ENCODE peak calls at places on chromosomes 1 and 21, in nine cellular contexts. X is ELR; I is hypothalamus; Q is HS-5; H is retina; E is GM19239; J is stimulated activated naive CD8-positive, alpha-beta T cell treated with anti-CD3 and anti-CD28 coated beads, Interleukin-15, Interleukin-2, amounts not matched to agents 100 U/mL and 50 U/mL, for 24 hours; L is CD4-positive, alpha-beta memory T cell; Z is mammary epithelial cell. T is an unnamed sample.

GRCh38 chr21:33815153-33815707 is 100.4 kb downstream of the ATP5PO start:
- DNase-seq in Q (no peak), J (no peak), E (no peak), X (no peak), L (no peak), H (no peak), Z (no peak), I (no peak), T (no peak)

GRCh38 chr1:60569189-60569588 is 495.6 kb upstream of the C1orf87 start:
- DNase-seq in J (no peak), Z (peak), I (no peak), X (no peak), L (no peak), Q (no peak), H (no peak), E (no peak), T (no peak)

GRCh38 chr1:47211796-47212269 is 20.2 kb downstream of the TAL1 start:
- DNase-seq in L (no peak), E (no peak), J (no peak), I (no peak), Q (no peak), H (no peak), Z (no peak), X (no peak), T (peak)

GRCh38 chr1:221069956-221070355 is 190.7 kb downstream of the HLX start:
- DNase-seq in E (no peak), I (no peak), X (no peak), J (no peak), L (no peak), Q (no peak), Z (no peak), H (no peak), T (no peak)

GRCh38 chr1:2441746-2442145 is 29.4 kb upstream of the PEX10 start:
- DNase-seq in I (peak), H (peak), Q (no peak), L (no peak), X (peak), J (no peak), E (no peak), Z (no peak), T (no peak)

GRCh38 chr1:184789899-184790298 is 35.2 kb upstream of the EDEM3 start:
- DNase-seq in L (no peak), J (no peak), X (no peak), I (no peak), E (no peak), Z (no peak), Q (no peak), H (no peak), T (no peak)

GRCh38 chr1:166484871-166485270 is 318.1 kb upstream of the FAM78B start:
- DNase-seq in H (no peak), Z (no peak), I (no peak), J (no peak), X (no peak), Q (no peak), E (no peak), L (no peak), T (no peak)

GRCh38 chr21:45536301-45537081 is 5.7 kb downstream of the SLC19A1 start:
- DNase-seq in Q (no peak), L (no peak), I (no peak), J (no peak), H (no peak), Z (no peak), E (no peak), X (no peak), T (peak)

GRCh38 chr1:35657851-35658250 is 16.5 kb upstream of the PSMB2 start:
- DNase-seq in X (no peak), Q (no peak), I (no peak), J (no peak), E (no peak), L (no peak), H (no peak), Z (no peak), T (no peak)

GRCh38 chr21:43720539-43721224 is 1.8 kb downstream of the PDXK start:
- DNase-seq in X (no peak), J (no peak), E (no peak), I (no peak), Q (no peak), Z (no peak), L (no peak), H (no peak), T (no peak)

GRCh38 chr1:15445390-15446122 is 7.3 kb downstream of the CTRC start:
- DNase-seq in Q (no peak), H (no peak), X (no peak), L (no peak), Z (no peak), I (no peak), E (no peak), J (no peak), T (no peak)

GRCh38 chr1:205512059-205513045 is 7.9 kb downstream of the CDK18 start:
- DNase-seq in J (no peak), E (no peak), I (no peak), L (no peak), X (peak), Q (no peak), H (no peak), Z (no peak), T (peak)

GRCh38 chr1:164058192-164058591 is 500.8 kb upstream of the PBX1 start:
- DNase-seq in Z (no peak), X (no peak), H (no peak), I (no peak), E (no peak), J (no peak), Q (peak), L (no peak), T (no peak)

GRCh38 chr1:16905856-16906702 is 10.3 kb downstream of the RNU1-2 start:
- DNase-seq in Z (peak), H (no peak), L (no peak), X (peak), I (no peak), J (no peak), Q (no peak), E (no peak), T (no peak)